ENCODE peak calls at places on chromosomes 12 and 14, in four cellular contexts. N is globus pallidus; F is HL-60; U is activated naive CD8-positive, alpha-beta T cell treated with anti-CD3 and anti-CD28 coated beads for 36 hours. I is an unnamed sample.

GRCh38 chr12:75565795-75566194 is 54.4 kb upstream of the KRR1 start:
- DNase-seq in N (no peak), F (no peak), U (no peak), I (no peak)

GRCh38 chr12:58504539-58504938 is 415.8 kb downstream of the LRIG3 start:
- DNase-seq in U (no peak), N (no peak), F (no peak), I (no peak)

GRCh38 chr14:101815994-101816393 is 54.5 kb downstream of the PPP2R5C start:
- DNase-seq in U (no peak), N (no peak), F (no peak), I (no peak)

GRCh38 chr12:101172316-101172715 is 37.7 kb downstream of the SLC5A8 start:
- DNase-seq in U (no peak), F (peak), N (peak), I (no peak)

GRCh38 chr12:42486407-42486806 is 103.1 kb downstream of the PRICKLE1 start:
- DNase-seq in U (no peak), F (no peak), N (no peak), I (no peak)

GRCh38 chr12:575948-576612 is 87.2 kb downstream of the NINJ2 start:
- DNase-seq in U (peak), F (peak), N (peak), I (no peak)

GRCh38 chr12:69298133-69298532 is 50.0 kb upstream of the LYZ start:
- DNase-seq in U (no peak), N (no peak), F (no peak), I (no peak)

GRCh38 chr12:56128669-56129209 is 672 bp downstream of the ESYT1 start:
- DNase-seq in F (no peak), N (peak), U (no peak), I (peak)

GRCh38 chr12:69501154-69501895 is 31.1 kb downstream of the FRS2 start:
- DNase-seq in F (no peak), N (no peak), U (no peak), I (no peak)

GRCh38 chr14:93008381-93008780 is 85.4 kb downstream of the CHGA start:
- DNase-seq in N (peak), F (no peak), U (no peak), I (no peak)

GRCh38 chr12:14695685-14696084 is 714 bp downstream of the GUCY2C start:
- DNase-seq in U (no peak), N (no peak), F (no peak), I (no peak)

GRCh38 chr14:101460521-101460920 is 100.8 kb upstream of the DIO3 start:
- DNase-seq in F (no peak), U (no peak), N (no peak), I (no peak)

GRCh38 chr14:53927171-53927570 is 29.5 kb downstream of the BMP4 start:
- DNase-seq in F (no peak), U (no peak), N (no peak), I (no peak)

GRCh38 chr14:104868060-104868740 is 3.1 kb downstream of the CEP170B start:
- DNase-seq in N (no peak), F (no peak), U (no peak), I (no peak)

GRCh38 chr14:31930493-31931225 is 146.4 kb upstream of the ARHGAP5 start:
- DNase-seq in F (no peak), N (no peak), U (no peak), I (no peak)

GRCh38 chr14:30417121-30417520 is 141.8 kb upstream of the G2E3 start:
- DNase-seq in N (no peak), U (no peak), F (no peak), I (no peak)

GRCh38 chr12:45655186-45655585 is 74.3 kb upstream of the ARID2 start:
- DNase-seq in N (no peak), F (no peak), U (peak), I (no peak)

GRCh38 chr12:26406813-26407212 is 211.4 kb downstream of the SSPN start:
- DNase-seq in U (no peak), N (no peak), F (no peak), I (no peak)

GRCh38 chr12:106108187-106108816 is 30.5 kb downstream of the NUAK1 start:
- DNase-seq in N (no peak), U (no peak), F (no peak), I (no peak)

GRCh38 chr14:91416744-91417133 is 881 bp downstream of the CCDC88C start:
- DNase-seq in U (peak), F (no peak), N (no peak), I (no peak)

GRCh38 chr14:33271216-33271615 is 332.5 kb downstream of the NPAS3 start:
- DNase-seq in N (no peak), F (no peak), U (no peak), I (no peak)

GRCh38 chr12:120842595-120842994 is 61.6 kb downstream of the SPPL3 start:
- DNase-seq in F (no peak), U (no peak), N (no peak), I (no peak)

GRCh38 chr12:843609-844008 is 91.2 kb downstream of the WNK1 start:
- DNase-seq in N (no peak), U (no peak), F (no peak), I (no peak)

GRCh38 chr12:100545092-100545491 is 28.4 kb upstream of the GAS2L3 start:
- DNase-seq in N (no peak), F (no peak), U (no peak), I (no peak)

GRCh38 chr12:127162902-127163301 is 1104.1 kb upstream of the TMEM132C start:
- DNase-seq in N (no peak), U (peak), F (no peak), I (no peak)

GRCh38 chr12:117819160-117819559 is 149.6 kb downstream of the KSR2 start:
- DNase-seq in N (no peak), F (no peak), U (no peak), I (no peak)

GRCh38 chr12:26938660-26939185 is 453 bp downstream of the FGFR1OP2 start:
- DNase-seq in U (no peak), F (no peak), N (no peak), I (no peak)

GRCh38 chr12:104632724-104633181 is 176.0 kb downstream of the CHST11 start:
- DNase-seq in N (no peak), U (no peak), F (no peak), I (no peak)

GRCh38 chr14:35333797-35334743 is 41.9 kb downstream of the PSMA6 start:
- DNase-seq in N (no peak), U (peak), F (no peak), I (no peak)

GRCh38 chr14:26773906-26774593 is 176.2 kb upstream of the NOVA1 start:
- DNase-seq in U (no peak), N (no peak), F (no peak), I (no peak)

GRCh38 chr12:26941251-26941650 is 3.0 kb downstream of the FGFR1OP2 start:
- DNase-seq in N (no peak), U (no peak), F (no peak), I (no peak)

GRCh38 chr14:53542692-53543091 is 389.6 kb upstream of the DDHD1 start:
- DNase-seq in U (no peak), F (no peak), N (no peak), I (no peak)

GRCh38 chr14:102917469-102918211 is 4.8 kb upstream of the AMN start:
- DNase-seq in U (peak), N (no peak), F (no peak), I (peak)

GRCh38 chr14:61644834-61645233 is 50.5 kb upstream of the HIF1A start:
- DNase-seq in F (no peak), U (no peak), N (no peak), I (no peak)

GRCh38 chr12:43011383-43011926 is 421.9 kb upstream of the PRICKLE1 start:
- DNase-seq in N (no peak), F (no peak), U (no peak), I (no peak)

GRCh38 chr12:108638141-108638823 is 4.6 kb upstream of the SELPLG start:
- DNase-seq in U (no peak), N (peak), F (no peak), I (peak)

GRCh38 chr14:95482967-95483842 is 33.2 kb downstream of the SYNE3 start:
- DNase-seq in U (no peak), N (no peak), F (no peak), I (peak)